ENCODE peak calls at places on chromosomes 5 and 9, in eight cellular contexts. R, S, C, L, M, J, X and V are unnamed samples.

GRCh38 chr9:120388000-120388855 is 191.7 kb downstream of the CDK5RAP2 start:
- DNase-seq in R (no peak), S (no peak), C (no peak), L (no peak), M (no peak), J (no peak), X (peak; percentile 41), V (no peak)

GRCh38 chr5:38715671-38716070 is 130.1 kb upstream of the OSMR start:
- DNase-seq in R (no peak), S (no peak), C (no peak), L (peak; percentile 14), M (no peak), J (no peak), X (no peak), V (no peak)

GRCh38 chr9:114349713-114350480 is 20.2 kb downstream of the ORM2 start:
- DNase-seq in R (no peak), S (no peak), C (no peak), L (no peak), M (no peak), J (no peak), X (no peak), V (no peak)

GRCh38 chr5:146341854-146342253 is 3.2 kb downstream of the POU4F3 start:
- DNase-seq in R (no peak), S (no peak), C (no peak), L (no peak), M (no peak), J (no peak), X (no peak), V (no peak)

GRCh38 chr9:77707696-77708095 is 59.6 kb upstream of the GNA14 start:
- DNase-seq in R (peak; percentile 98), S (peak; percentile 85), C (peak; percentile 31), L (peak; percentile 62), M (no peak), J (peak; percentile 100), X (no peak), V (no peak)

GRCh38 chr5:180290568-180291233 is 1.2 kb downstream of the MAPK9 start:
- DNase-seq in R (no peak), S (no peak), C (no peak), L (no peak), M (no peak), J (no peak), X (no peak), V (no peak)

GRCh38 chr9:23979491-23979890 is 153.5 kb upstream of the ELAVL2 start:
- DNase-seq in R (no peak), S (no peak), C (no peak), L (no peak), M (no peak), J (no peak), X (no peak), V (no peak)

GRCh38 chr9:134329886-134330285 is 3.6 kb downstream of the RXRA start:
- DNase-seq in R (no peak), S (no peak), C (no peak), L (no peak), M (peak; percentile 71), J (no peak), X (no peak), V (no peak)

GRCh38 chr5:76270214-76270613 is 132.9 kb upstream of the IQGAP2 start:
- DNase-seq in R (no peak), S (no peak), C (no peak), L (no peak), M (no peak), J (peak; percentile 26), X (no peak), V (no peak)

GRCh38 chr5:136731241-136731885 is 366.0 kb upstream of the TRPC7 start:
- DNase-seq in R (no peak), S (no peak), C (no peak), L (no peak), M (no peak), J (peak; percentile 68), X (no peak), V (no peak)

GRCh38 chr5:158487156-158487555 is 612.6 kb downstream of the EBF1 start:
- DNase-seq in R (peak; percentile 51), S (no peak), C (no peak), L (no peak), M (no peak), J (no peak), X (no peak), V (no peak)

GRCh38 chr5:3995954-3996619 is 400.5 kb downstream of the IRX1 start:
- DNase-seq in R (no peak), S (no peak), C (no peak), L (no peak), M (no peak), J (no peak), X (no peak), V (no peak)

GRCh38 chr9:117782931-117783788 is 79.0 kb downstream of the TLR4 start:
- DNase-seq in R (peak; percentile 80), S (peak; percentile 70), C (peak; percentile 58), L (peak; percentile 23), M (peak; percentile 63), J (peak; percentile 52), X (peak; percentile 77), V (peak; percentile 7)

GRCh38 chr5:132437604-132438275 is 52.8 kb downstream of the IRF1 start:
- DNase-seq in R (peak; percentile 85), S (peak; percentile 61), C (peak; percentile 32), L (no peak), M (peak; percentile 90), J (peak; percentile 80), X (peak; percentile 45), V (no peak)

GRCh38 chr5:137753227-137753985 is 757 bp downstream of the HNRNPA0 start:
- DNase-seq in R (no peak), S (peak; percentile 21), C (peak; percentile 51), L (no peak), M (peak; percentile 77), J (no peak), X (peak; percentile 64), V (no peak)

GRCh38 chr9:129173296-129174101 is 4.6 kb downstream of the IER5L start:
- DNase-seq in R (no peak), S (no peak), C (no peak), L (no peak), M (no peak), J (no peak), X (no peak), V (no peak)

GRCh38 chr9:101736723-101737122 is 1.7 kb downstream of the GRIN3A start:
- DNase-seq in R (no peak), S (no peak), C (peak; percentile 13), L (no peak), M (no peak), J (no peak), X (peak; percentile 84), V (peak; percentile 36)

GRCh38 chr5:148794729-148795590 is 31.5 kb upstream of the ADRB2 start:
- DNase-seq in R (no peak), S (no peak), C (no peak), L (no peak), M (no peak), J (peak; percentile 80), X (no peak), V (no peak)

GRCh38 chr5:87246046-87246445 is 21.6 kb upstream of the RASA1 start:
- DNase-seq in R (no peak), S (no peak), C (no peak), L (no peak), M (no peak), J (no peak), X (no peak), V (no peak)

GRCh38 chr5:141182248-141182647 is at the start of gene PCDHB16:
- DNase-seq in R (peak; percentile 1), S (no peak), C (peak; percentile 60), L (peak; percentile 53), M (no peak), J (peak; percentile 3), X (peak; percentile 30), V (no peak)
- TF ChIP-seq CTCF in R (peak; percentile 7), S (no peak), C (peak; percentile 57), L (peak; percentile 79), M (no peak), J (no peak), X (no peak), V (peak; percentile 59)

DNA sequence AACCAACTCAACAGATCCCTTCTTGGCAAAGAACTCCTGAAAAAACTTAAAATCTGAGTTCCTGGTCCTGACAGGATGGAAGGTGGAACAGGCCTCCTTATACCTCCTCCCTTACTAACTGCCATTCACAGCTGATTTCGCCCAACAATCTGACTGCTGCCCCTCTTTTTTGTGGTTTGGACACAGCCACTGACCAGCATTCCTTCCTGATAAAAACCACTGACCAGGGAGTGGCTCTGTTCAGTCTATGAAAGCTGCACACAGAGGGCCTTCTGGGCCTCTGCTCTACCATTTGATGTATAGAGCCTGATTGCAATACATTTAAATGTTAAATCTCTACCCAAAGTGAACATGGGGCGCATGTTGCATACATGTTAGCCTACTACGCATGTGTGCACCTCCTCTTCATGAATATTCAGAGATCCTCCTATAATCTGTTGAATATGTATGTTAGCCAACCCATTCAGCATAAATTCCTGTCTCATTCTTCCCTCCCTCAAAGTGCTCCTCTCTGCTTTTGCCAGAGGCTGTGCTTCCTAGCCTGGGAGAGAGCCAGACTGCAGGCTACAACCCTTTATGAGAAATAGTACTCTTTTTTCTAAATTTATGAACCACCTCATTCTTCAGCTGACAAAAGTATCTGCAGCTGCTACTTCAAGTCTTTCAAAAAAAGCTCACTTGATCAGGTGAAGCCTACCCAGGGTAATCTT is 93.7 kb upstream of the MRPS30 start:
- DNase-seq in R (no peak), S (no peak), C (no peak), L (no peak), M (no peak), J (no peak), X (no peak), V (no peak)
- H3K4me3 ChIP-seq in R (no peak overlapping the region), S (no peak overlapping the region), C (no peak overlapping the region), L (no peak overlapping the region), M (no peak overlapping the region), J (no peak overlapping the region), X (no peak overlapping the region), V (no peak overlapping the region)

DNA sequence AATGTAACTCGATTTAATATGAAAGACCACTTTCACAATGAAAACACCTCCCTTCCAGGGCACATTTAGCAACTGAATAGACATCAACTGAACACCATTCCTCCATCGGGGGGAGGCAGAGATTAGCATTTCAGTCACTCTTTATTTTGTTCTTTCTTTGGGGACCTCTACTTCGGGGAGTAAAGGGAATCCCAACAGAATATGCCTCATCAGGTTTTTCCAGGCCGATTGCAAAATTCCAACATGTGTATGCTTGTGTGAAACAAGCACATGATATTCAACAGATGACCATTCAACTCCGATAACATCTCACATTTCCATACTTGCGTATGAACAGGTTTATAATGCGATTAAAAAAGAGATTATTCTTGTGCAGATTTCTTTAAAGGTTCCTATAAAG is 124.2 kb upstream of the RETREG1 start:
- DNase-seq in R (peak; percentile 12), S (no peak), C (no peak), L (peak; percentile 16), M (no peak), J (peak; percentile 39), X (no peak), V (no peak)
- TF ChIP-seq CTCF in R (no peak), S (no peak), C (no peak), L (peak; percentile 55), M (no peak), J (no peak), X (peak; percentile 9), V (peak; percentile 11)

DNA sequence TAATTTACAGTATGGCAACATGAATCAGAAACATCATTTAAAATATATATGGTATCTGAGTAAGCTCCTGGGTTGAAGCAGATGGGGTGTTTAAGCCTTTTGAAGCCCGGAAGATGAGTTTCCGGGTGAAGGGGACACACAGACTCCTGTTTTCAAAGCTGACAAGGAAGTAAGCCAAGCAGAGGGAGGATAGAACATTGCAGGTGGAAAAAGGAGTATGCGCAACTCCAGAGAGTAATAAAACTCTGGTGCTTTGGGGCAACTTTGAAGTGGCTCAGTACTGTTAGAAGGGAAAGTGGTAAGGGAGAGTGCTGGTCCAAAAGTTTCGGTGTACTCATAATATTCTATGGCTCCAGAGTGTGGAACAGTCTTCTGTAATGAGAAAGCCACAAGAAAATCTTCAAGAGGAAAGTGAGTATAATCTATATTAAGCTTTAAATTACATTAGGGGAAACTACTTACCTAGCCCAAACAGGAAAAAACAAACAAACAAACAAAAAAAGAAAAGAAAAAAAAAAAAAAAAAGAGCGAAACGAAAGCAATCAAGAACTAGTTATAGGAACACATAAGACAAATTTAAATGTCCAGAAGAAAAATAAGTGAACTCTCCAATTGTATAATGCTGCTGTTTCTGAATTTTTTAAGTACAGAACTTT is 2.3 kb upstream of the ST8SIA4 start:
- DNase-seq in R (no peak), S (no peak), C (no peak), L (no peak), M (no peak), J (no peak), X (no peak), V (no peak)
- H3K4me3 ChIP-seq in R (no peak overlapping the region), S (no peak overlapping the region), C (no peak overlapping the region), L (no peak overlapping the region), M (no peak overlapping the region), J (no peak overlapping the region), X (no peak overlapping the region), V (no peak overlapping the region)